ENCODE peak calls at places on chromosomes 7 and 10, in four cellular contexts. N, Y, L and U are unnamed samples.
A peak's percentile ranks its signal among the peaks of the same experiment; 100 is the strongest.

GRCh38 chr7:657565-658119 is 68.9 kb upstream of the DNAAF5 start:
- DNase-seq in N (no peak), Y (no peak), L (no peak), U (no peak)

GRCh38 chr10:120749032-120749431 is 102.1 kb upstream of the WDR11 start:
- DNase-seq in N (no peak), Y (no peak), L (no peak), U (no peak)

GRCh38 chr10:102322914-102323313 is 72.6 kb upstream of the NFKB2 start:
- DNase-seq in L (no peak), Y (no peak), N (no peak), U (no peak)

GRCh38 chr10:945778-946177 is 14.3 kb upstream of the LARP4B start:
- DNase-seq in Y (no peak), N (no peak), L (no peak), U (no peak)

GRCh38 chr10:64091889-64092288 is 570.7 kb downstream of the REEP3 start:
- DNase-seq in Y (no peak), L (peak; percentile 5), N (peak; percentile 29), U (no peak)

GRCh38 chr10:47349941-47350371 is 1.8 kb downstream of the RBP3 start:
- DNase-seq in L (no peak), N (no peak), Y (no peak), U (no peak)

GRCh38 chr7:1755783-1756626 is 85.9 kb downstream of the ELFN1 start:
- DNase-seq in N (no peak), L (no peak), Y (no peak), U (no peak)

GRCh38 chr10:117496616-117497028 is 45.9 kb upstream of the EMX2 start:
- DNase-seq in N (peak; percentile 82), L (peak; percentile 60), Y (no peak), U (peak; percentile 74)

GRCh38 chr7:95169678-95170077 is 154.7 kb downstream of the PON1 start:
- DNase-seq in N (no peak), L (no peak), Y (no peak), U (no peak)

GRCh38 chr10:64363687-64364086 is 842.5 kb downstream of the REEP3 start:
- DNase-seq in Y (no peak), N (no peak), L (no peak), U (no peak)

GRCh38 chr10:131898713-131899112 is 2.1 kb upstream of the PPP2R2D start:
- DNase-seq in L (no peak), Y (no peak), N (no peak), U (peak; percentile 19)

GRCh38 chr7:77687747-77688144 is 8.5 kb upstream of the RSBN1L start:
- DNase-seq in L (no peak), N (no peak), Y (no peak), U (no peak)

GRCh38 chr10:116796910-116797513 is 52.3 kb upstream of the ENO4 start:
- DNase-seq in Y (no peak), L (peak; percentile 60), N (peak; percentile 86), U (peak; percentile 60)

GRCh38 chr7:41763626-41764025 is 60.7 kb upstream of the INHBA start:
- DNase-seq in Y (no peak), L (no peak), N (no peak), U (no peak)

GRCh38 chr7:151769189-151769821 is 107.6 kb downstream of the PRKAG2 start:
- DNase-seq in L (no peak), N (no peak), Y (peak; percentile 60), U (no peak)

GRCh38 chr7:108181073-108181985 is 51.2 kb upstream of the LAMB4 start:
- DNase-seq in L (peak; percentile 43), Y (peak; percentile 28), N (peak; percentile 56), U (peak; percentile 69)

GRCh38 chr10:101779544-101780186 is 3.6 kb downstream of the NPM3 start:
- DNase-seq in N (peak; percentile 93), L (no peak), Y (peak; percentile 25), U (no peak)

GRCh38 chr7:68969571-68969970 is 628.7 kb upstream of the AUTS2 start:
- DNase-seq in L (no peak), N (no peak), Y (no peak), U (no peak)

GRCh38 chr7:106283831-106284515 is 810 bp downstream of the NAMPT start:
- DNase-seq in L (peak; percentile 8), N (no peak), Y (no peak), U (peak; percentile 46)

GRCh38 chr10:49601857-49602256 is 8.3 kb upstream of the SLC18A3 start:
- DNase-seq in L (no peak), Y (no peak), N (no peak), U (no peak)

GRCh38 chr10:29254123-29255046 is 34.5 kb upstream of the LYZL1 start:
- DNase-seq in Y (no peak), N (no peak), L (no peak), U (peak; percentile 83)

GRCh38 chr10:36759111-36759805 is 366.1 kb upstream of the ANKRD30A start:
- DNase-seq in Y (no peak), L (no peak), N (no peak), U (no peak)

GRCh38 chr7:82442492-82443043 is 1.0 kb downstream of the CACNA2D1 start:
- DNase-seq in Y (no peak), L (no peak), N (no peak), U (no peak)

GRCh38 chr7:26198133-26198780 is 2.3 kb downstream of the HNRNPA2B1 start:
- DNase-seq in N (no peak), L (no peak), Y (no peak), U (no peak)

GRCh38 chr7:2553831-2554581 is 1.3 kb downstream of the BRAT1 start:
- DNase-seq in L (no peak), N (no peak), Y (no peak), U (no peak)

GRCh38 chr7:151592868-151593486 is 73.3 kb upstream of the RHEB start:
- DNase-seq in Y (no peak), L (no peak), N (no peak), U (no peak)

GRCh38 chr10:30422296-30422695 is 11.7 kb upstream of the MAP3K8 start:
- DNase-seq in N (no peak), L (no peak), Y (no peak), U (no peak)

GRCh38 chr7:155805826-155806095 is 6.5 kb downstream of the SHH start:
- DNase-seq in Y (no peak), L (no peak), N (no peak), U (no peak)

GRCh38 chr7:154914580-154915380 is 88.1 kb downstream of the PAXIP1 start:
- DNase-seq in N (peak; percentile 35), L (no peak), Y (no peak), U (no peak)

GRCh38 chr7:116991233-116991632 is 37.9 kb downstream of the ST7 start:
- DNase-seq in Y (no peak), L (no peak), N (no peak), U (no peak)

GRCh38 chr7:816751-817671 is 15.3 kb upstream of the SUN1 start:
- DNase-seq in N (peak; percentile 43), L (no peak), Y (no peak), U (no peak)

DNA sequence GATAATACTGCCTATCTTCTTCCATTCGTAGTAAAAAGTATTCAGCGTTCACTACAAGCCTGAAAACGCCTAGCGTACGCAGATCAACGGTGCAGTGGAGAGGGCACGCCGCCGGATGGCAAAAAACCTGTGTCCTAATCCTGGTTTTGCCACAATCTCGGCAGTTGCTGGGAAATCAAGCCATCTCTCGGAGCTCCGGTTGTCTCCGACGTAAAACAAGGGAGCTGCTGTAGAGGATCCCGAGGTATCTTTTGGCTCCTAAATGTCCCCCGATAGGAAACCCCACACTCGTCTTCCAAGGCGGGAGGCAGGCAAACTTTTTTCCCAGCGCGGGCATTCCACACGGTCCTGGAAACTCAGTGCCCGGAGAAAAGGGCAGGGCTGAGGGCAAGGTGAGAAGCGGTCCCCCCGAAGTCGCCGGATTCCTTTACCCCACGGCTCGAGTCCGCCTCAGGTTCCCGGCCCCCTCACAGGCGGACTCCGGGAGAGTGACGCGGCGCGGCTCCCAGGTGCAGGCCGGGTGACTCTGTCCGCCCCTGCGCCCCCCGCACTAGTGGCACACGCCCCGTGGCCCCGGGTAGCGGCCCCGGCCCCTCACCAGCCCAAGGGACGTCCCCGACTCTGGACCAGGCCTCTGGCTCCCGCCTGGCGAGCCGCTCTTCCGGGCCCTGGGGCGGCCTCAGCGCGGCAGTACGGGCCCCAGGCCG is 649 bp downstream of the IDE start:
- DNase-seq in Y (no peak), L (no peak), N (no peak), U (peak; percentile 31)
- TF ChIP-seq ETV6 in Y (no peak), L (no peak), N (no peak), U (no peak)

GRCh38 chr7:35019179-35019729 is 18.0 kb downstream of the DPY19L1 start:
- DNase-seq in Y (no peak), N (no peak), L (no peak), U (no peak)

GRCh38 chr7:35019801-35020200 is 17.5 kb downstream of the DPY19L1 start:
- DNase-seq in N (no peak), Y (no peak), L (no peak), U (no peak)

GRCh38 chr7:35022725-35023124 is 14.6 kb downstream of the DPY19L1 start:
- DNase-seq in Y (no peak), N (no peak), L (no peak), U (no peak)

GRCh38 chr7:35024298-35024697 is 13.0 kb downstream of the DPY19L1 start:
- DNase-seq in L (no peak), N (no peak), Y (no peak), U (no peak)

DNA sequence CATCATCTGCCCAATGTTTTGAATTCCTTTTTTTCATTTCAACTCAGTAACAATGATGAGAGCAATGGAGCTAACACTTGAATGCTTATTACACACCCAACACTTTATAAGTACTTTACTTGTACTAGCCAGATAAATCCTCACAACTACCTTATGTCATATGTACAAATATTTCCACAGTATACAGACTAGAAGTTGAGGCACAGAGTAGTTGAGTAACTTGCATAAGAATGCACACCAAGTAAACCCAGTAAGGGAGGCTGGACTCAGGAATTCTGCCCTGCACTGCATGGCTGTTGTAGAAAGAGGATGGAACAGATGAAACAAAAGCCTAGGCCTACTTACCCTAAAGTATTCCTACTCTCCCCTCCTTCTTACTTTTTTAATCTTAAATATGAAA is 15.8 kb downstream of the DPY19L1 start:
- DNase-seq in L (no peak), N (no peak), Y (no peak), U (no peak)
- TF ChIP-seq ETV6 in L (no peak), N (no peak), Y (no peak), U (no peak)

GRCh38 chr10:69451209-69451783 is at the start of gene TSPAN15:
- DNase-seq in Y (peak; percentile 45), L (peak; percentile 68), N (peak; percentile 95), U (peak; percentile 87)

GRCh38 chr10:69452676-69453415 is 1.6 kb downstream of the TSPAN15 start:
- DNase-seq in L (no peak), Y (no peak), N (no peak), U (no peak)

GRCh38 chr10:69449841-69450240 is 1.4 kb upstream of the TSPAN15 start:
- DNase-seq in Y (no peak), L (peak; percentile 73), N (peak; percentile 75), U (peak; percentile 67)

GRCh38 chr10:69453759-69454158 is 2.5 kb downstream of the TSPAN15 start:
- DNase-seq in Y (no peak), N (no peak), L (no peak), U (no peak)

DNA sequence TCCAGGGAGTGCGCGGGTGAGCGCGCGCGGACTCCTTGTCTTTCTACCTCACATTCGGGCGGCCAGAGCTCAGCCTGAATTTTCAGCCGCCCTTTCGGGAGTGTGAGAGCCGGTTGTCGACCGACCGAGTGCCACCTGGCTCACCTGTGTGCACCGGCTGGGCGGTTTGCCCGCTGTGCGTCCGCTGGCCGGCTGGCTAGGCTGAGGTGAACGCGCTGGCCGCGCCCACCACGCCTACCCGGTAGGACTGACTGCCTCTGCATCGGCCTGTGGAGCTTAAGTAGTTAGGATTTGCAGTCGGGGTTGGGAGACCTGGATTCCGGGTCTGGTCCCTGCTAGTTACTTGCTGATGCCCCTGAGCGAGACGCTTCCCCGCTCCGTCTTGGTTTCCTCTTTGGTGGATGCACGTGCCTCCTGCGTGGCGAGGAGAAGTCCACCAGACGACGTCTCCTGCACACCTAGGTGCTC is 553 bp downstream of the TSPAN15 start:
- DNase-seq in L (no peak), N (peak; percentile 73), Y (no peak), U (no peak)
- TF ChIP-seq ETV6 in L (no peak), N (peak; percentile 59), Y (no peak), U (no peak)

GRCh38 chr7:120735791-120736190 is 122.2 kb downstream of the TSPAN12 start:
- DNase-seq in L (no peak), Y (no peak), N (no peak), U (no peak)
- TF ChIP-seq ETV6 in L (no peak), Y (no peak), N (no peak), U (no peak)